ENCODE peak calls at places on chromosomes 4 and X, in four cellular contexts. B is AG04450, C is fibroblast of pulmonary artery, W is GM12878. G is an unnamed sample.

GRCh38 chrX:21991504-21991903 is 40.6 kb upstream of the PHEX start:
- DNase-seq in C (no peak), B (no peak), W (no peak), G (no peak)

GRCh38 chr4:38656111-38656510 is 7.9 kb upstream of the KLF3 start:
- DNase-seq in W (no peak), B (no peak), C (no peak), G (no peak)

GRCh38 chr4:89788243-89789072 is 48.5 kb downstream of the SNCA start:
- DNase-seq in W (no peak), C (peak; percentile 95), B (no peak), G (peak; percentile 24)

GRCh38 chr4:926538-926937 is 5.6 kb downstream of the GAK start:
- DNase-seq in C (peak; percentile 30), B (no peak), W (no peak), G (no peak)

GRCh38 chr4:73998040-73999011 is at the start of gene CXCL5:
- DNase-seq in W (no peak), C (peak; percentile 81), B (no peak), G (peak; percentile 57)

GRCh38 chr4:40749717-40750460 is at the start of gene NSUN7:
- DNase-seq in B (no peak), W (no peak), C (no peak), G (peak; percentile 41)

GRCh38 chrX:26851981-26852380 is 611.2 kb downstream of the PPP4R3C start:
- DNase-seq in C (peak; percentile 4), B (no peak), W (no peak), G (peak; percentile 34)

GRCh38 chr4:139641218-139641617 is 24.4 kb upstream of the MGST2 start:
- DNase-seq in W (no peak), C (no peak), B (no peak), G (no peak)

GRCh38 chrX:38726596-38726995 is 74.7 kb upstream of the MID1IP1 start:
- DNase-seq in W (no peak), B (no peak), C (peak; percentile 1), G (no peak)

GRCh38 chr4:17958185-17958584 is 63.4 kb downstream of the LCORL start:
- DNase-seq in C (no peak), B (no peak), W (no peak), G (no peak)

GRCh38 chrX:41333744-41333993 is 293 bp upstream of the DDX3X start:
- DNase-seq in W (peak; percentile 91), C (peak; percentile 91), B (peak; percentile 66), G (peak; percentile 95)

GRCh38 chr4:15906024-15906443 is 32.5 kb downstream of the FGFBP1 start:
- DNase-seq in B (no peak), W (no peak), C (peak; percentile 14), G (no peak)

GRCh38 chr4:17010426-17011087 is 112.1 kb upstream of the LDB2 start:
- DNase-seq in B (no peak), C (no peak), W (no peak), G (no peak)

GRCh38 chrX:48068096-48068887 is 3.1 kb downstream of the ZNF630 start:
- DNase-seq in B (no peak), W (no peak), C (no peak), G (no peak)

GRCh38 chr4:704971-705277 is 708 bp upstream of the PCGF3 start:
- DNase-seq in B (no peak), C (no peak), W (no peak), G (no peak)

GRCh38 chr4:48090621-48091020 is 43.4 kb downstream of the TXK start:
- DNase-seq in C (no peak), W (no peak), B (no peak), G (no peak)

GRCh38 chrX:152913354-152913753 is 15.5 kb downstream of the ZNF185 start:
- DNase-seq in W (no peak), B (no peak), C (no peak), G (no peak)
- TF ChIP-seq CTCF in W (peak; percentile 16), B (no peak), C (no peak), G (no peak)

GRCh38 chrX:115948018-115948923 is 222.3 kb upstream of the AGTR2 start:
- DNase-seq in B (no peak), C (no peak), W (peak; percentile 41), G (no peak)
- TF ChIP-seq CTCF in B (no peak), C (no peak), W (peak; percentile 36), G (no peak)

GRCh38 chr4:75512336-75513211 is 1.6 kb downstream of the RCHY1 start:
- DNase-seq in B (no peak), W (peak; percentile 13), C (peak; percentile 43), G (peak; percentile 42)

GRCh38 chr4:75514949-75515612 is 808 bp downstream of the THAP6 start:
- DNase-seq in C (no peak), B (no peak), W (peak; percentile 32), G (no peak)

GRCh38 chr4:75516144-75516543 is 1.9 kb downstream of the THAP6 start:
- DNase-seq in B (no peak), C (no peak), W (no peak), G (no peak)

GRCh38 chr4:75513529-75514130 is 573 bp downstream of the RCHY1 start:
- DNase-seq in C (peak; percentile 14), W (no peak), B (no peak), G (peak; percentile 18)

GRCh38 chr4:75514131-75514948 is at the start of the genes RCHY1 and THAP6:
- DNase-seq in W (peak; percentile 78), B (peak; percentile 85), C (peak; percentile 96), G (peak; percentile 95)
- TF ChIP-seq CTCF in W (no peak), B (no peak), C (no peak), G (no peak)

GRCh38 chr4:56646341-56646740 is 34.8 kb downstream of the HOPX start:
- DNase-seq in W (no peak), B (no peak), C (no peak), G (no peak)
- TF ChIP-seq CTCF in W (no peak), B (no peak), C (no peak), G (no peak)

GRCh38 chrX:19514791-19515614 is at the start of gene MAP3K15:
- DNase-seq in W (no peak), B (no peak), C (no peak), G (no peak)

GRCh38 chrX:19512961-19513360 is 2.3 kb downstream of the MAP3K15 start:
- DNase-seq in W (no peak), B (no peak), C (no peak), G (no peak)

GRCh38 chrX:19513383-19513782 is 1.9 kb downstream of the MAP3K15 start:
- DNase-seq in W (no peak), B (peak; percentile 7), C (no peak), G (no peak)

GRCh38 chrX:19517965-19518364 is 2.7 kb upstream of the MAP3K15 start:
- DNase-seq in W (no peak), C (no peak), B (no peak), G (no peak)

DNA sequence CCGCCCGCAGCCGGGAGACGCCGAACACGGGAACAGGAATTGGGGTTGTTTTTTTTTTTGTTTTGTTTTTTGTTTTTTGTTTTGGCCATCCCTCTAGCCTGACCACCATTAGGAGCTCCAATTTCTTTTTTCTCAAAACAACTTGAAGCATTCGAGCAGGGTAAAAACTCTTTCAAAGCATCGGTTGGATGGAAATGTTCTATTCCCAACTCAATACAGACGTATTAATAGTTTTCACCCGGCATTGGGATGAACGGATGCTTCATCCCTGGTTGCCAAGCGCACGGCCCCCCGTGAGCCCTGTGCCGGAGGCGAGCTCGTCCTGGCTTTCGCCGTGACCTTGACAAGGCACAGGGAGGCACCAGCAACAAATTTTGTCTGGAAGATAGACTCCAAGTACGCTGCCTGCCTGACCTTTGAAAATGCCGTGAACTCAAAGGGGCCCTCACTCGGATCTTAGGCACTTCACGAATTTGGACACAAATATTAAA is 352 bp upstream of the MAP3K15 start:
- DNase-seq in B (no peak), C (no peak), W (no peak), G (no peak)
- TF ChIP-seq CTCF in B (no peak), C (no peak), W (no peak), G (peak; percentile 4)

DNA sequence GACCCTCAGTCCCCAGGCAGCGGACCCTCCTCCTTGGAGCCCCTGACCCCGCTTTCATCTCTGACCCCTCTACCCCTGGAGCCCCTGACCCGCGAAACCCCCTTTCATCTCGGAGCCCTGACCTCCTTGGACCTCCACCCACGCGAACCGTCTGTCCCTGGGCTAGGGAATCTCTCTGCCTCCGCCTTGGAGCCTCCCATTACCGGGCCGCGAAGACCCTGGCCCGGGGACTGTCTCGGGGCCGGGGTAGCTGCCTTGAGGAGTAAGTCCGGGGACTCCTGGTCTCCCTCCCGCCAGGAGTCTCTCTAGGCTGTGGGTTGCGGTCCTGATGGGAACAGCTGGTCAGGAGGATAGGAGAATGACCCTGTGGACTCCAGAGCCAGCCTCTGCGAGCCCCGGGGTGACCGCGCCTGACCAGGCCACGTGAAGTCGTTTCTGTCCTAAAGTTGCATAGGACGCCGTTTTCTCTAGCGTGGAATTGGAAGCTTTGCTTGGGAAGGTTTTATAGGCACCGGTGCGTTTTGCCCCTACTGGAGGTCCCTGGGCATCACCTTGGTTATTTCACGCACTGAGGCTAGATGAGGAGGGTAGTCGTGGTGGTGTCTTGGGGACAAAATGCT is 824 bp downstream of the TBC1D14 start:
- DNase-seq in B (no peak), W (no peak), C (no peak), G (no peak)
- TF ChIP-seq CTCF in B (peak; percentile 30), W (peak; percentile 26), C (peak; percentile 6), G (peak; percentile 23)

GRCh38 chr4:75723117-75723801 is 1.1 kb upstream of the USO1 start:
- DNase-seq in C (peak; percentile 53), W (no peak), B (no peak), G (peak; percentile 39)
- TF ChIP-seq CTCF in C (no peak), W (no peak), B (no peak), G (no peak)

G was measured in astrocyte of the spinal cord.